ENCODE peak calls at places on chromosomes 1 and 21, in eight cellular contexts. One of them, this sample, is unnamed.

GRCh38 chr1:6041432-6042062 is 4.1 kb upstream of the KCNAB2 start:
- DNase-seq in prostate gland: no peak
- DNase-seq in SK-N-SH: peak; percentile 83
- DNase-seq in psoas muscle: peak; percentile 39
- DNase-seq in BE2C: peak; percentile 72
- DNase-seq in uterus: peak; percentile 25
- DNase-seq in suprapubic skin: no peak
- DNase-seq in bronchial epithelial cell: no peak
- DNase-seq in this sample: no peak

GRCh38 chr1:186980400-186980799 is 151.7 kb downstream of the PLA2G4A start:
- DNase-seq in prostate gland: no peak
- DNase-seq in SK-N-SH: no peak
- DNase-seq in psoas muscle: no peak
- DNase-seq in BE2C: no peak
- DNase-seq in uterus: no peak
- DNase-seq in suprapubic skin: no peak
- DNase-seq in bronchial epithelial cell: no peak
- DNase-seq in this sample: no peak

GRCh38 chr1:108082741-108083562 is 117.2 kb downstream of the SLC25A24 start:
- DNase-seq in prostate gland: no peak
- DNase-seq in SK-N-SH: no peak
- DNase-seq in psoas muscle: no peak
- DNase-seq in BE2C: no peak
- DNase-seq in uterus: no peak
- DNase-seq in suprapubic skin: no peak
- DNase-seq in bronchial epithelial cell: peak; percentile 31
- DNase-seq in this sample: no peak

GRCh38 chr1:31628931-31629582 is 11.6 kb downstream of the HCRTR1 start:
- DNase-seq in prostate gland: no peak
- DNase-seq in SK-N-SH: peak; percentile 60
- DNase-seq in psoas muscle: no peak
- DNase-seq in BE2C: peak; percentile 39
- DNase-seq in uterus: no peak
- DNase-seq in suprapubic skin: no peak
- DNase-seq in bronchial epithelial cell: no peak
- DNase-seq in this sample: no peak

GRCh38 chr1:102902045-102902444 is 206.3 kb downstream of the COL11A1 start:
- DNase-seq in prostate gland: no peak
- DNase-seq in SK-N-SH: no peak
- DNase-seq in psoas muscle: no peak
- DNase-seq in BE2C: no peak
- DNase-seq in uterus: no peak
- DNase-seq in suprapubic skin: no peak
- DNase-seq in bronchial epithelial cell: peak; percentile 29
- DNase-seq in this sample: no peak

GRCh38 chr1:83850849-83851248 is 148.1 kb downstream of the TTLL7 start:
- DNase-seq in prostate gland: no peak
- DNase-seq in SK-N-SH: no peak
- DNase-seq in psoas muscle: no peak
- DNase-seq in BE2C: no peak
- DNase-seq in uterus: no peak
- DNase-seq in suprapubic skin: no peak
- DNase-seq in bronchial epithelial cell: no peak
- DNase-seq in this sample: no peak

GRCh38 chr1:81760487-81761097 is 40.1 kb upstream of the ADGRL2 start:
- DNase-seq in prostate gland: no peak
- DNase-seq in SK-N-SH: peak; percentile 5
- DNase-seq in psoas muscle: no peak
- DNase-seq in BE2C: no peak
- DNase-seq in uterus: no peak
- DNase-seq in suprapubic skin: no peak
- DNase-seq in bronchial epithelial cell: peak; percentile 41
- DNase-seq in this sample: no peak

GRCh38 chr1:164823486-164824279 is 264.7 kb downstream of the PBX1 start:
- DNase-seq in prostate gland: peak; percentile 32
- DNase-seq in SK-N-SH: no peak
- DNase-seq in psoas muscle: no peak
- DNase-seq in BE2C: no peak
- DNase-seq in uterus: peak; percentile 71
- DNase-seq in suprapubic skin: no peak
- DNase-seq in bronchial epithelial cell: no peak
- DNase-seq in this sample: no peak

GRCh38 chr1:116855788-116856187 is 53.9 kb upstream of the PTGFRN start:
- DNase-seq in prostate gland: no peak
- DNase-seq in SK-N-SH: peak; percentile 75
- DNase-seq in psoas muscle: no peak
- DNase-seq in BE2C: peak; percentile 53
- DNase-seq in uterus: no peak
- DNase-seq in suprapubic skin: no peak
- DNase-seq in bronchial epithelial cell: no peak
- DNase-seq in this sample: no peak

GRCh38 chr1:160030657-160031367 is 978 bp downstream of the PIGM start:
- DNase-seq in prostate gland: peak; percentile 21
- DNase-seq in SK-N-SH: peak; percentile 37
- DNase-seq in psoas muscle: no peak
- DNase-seq in BE2C: no peak
- DNase-seq in uterus: no peak
- DNase-seq in suprapubic skin: no peak
- DNase-seq in bronchial epithelial cell: peak; percentile 38
- DNase-seq in this sample: peak; percentile 26

GRCh38 chr1:205258313-205259176 is 30.8 kb downstream of the TMCC2 start:
- DNase-seq in prostate gland: no peak
- DNase-seq in SK-N-SH: no peak
- DNase-seq in psoas muscle: peak; percentile 48
- DNase-seq in BE2C: peak; percentile 65
- DNase-seq in uterus: no peak
- DNase-seq in suprapubic skin: no peak
- DNase-seq in bronchial epithelial cell: peak; percentile 95
- DNase-seq in this sample: no peak

GRCh38 chr1:109769335-109770078 is 5.8 kb upstream of the EPS8L3 start:
- DNase-seq in prostate gland: no peak
- DNase-seq in SK-N-SH: no peak
- DNase-seq in psoas muscle: no peak
- DNase-seq in BE2C: no peak
- DNase-seq in uterus: peak; percentile 5
- DNase-seq in suprapubic skin: peak; percentile 49
- DNase-seq in bronchial epithelial cell: peak; percentile 73
- DNase-seq in this sample: no peak

GRCh38 chr1:38958967-38959366 is 17.3 kb upstream of the RHBDL2 start:
- DNase-seq in prostate gland: no peak
- DNase-seq in SK-N-SH: no peak
- DNase-seq in psoas muscle: no peak
- DNase-seq in BE2C: no peak
- DNase-seq in uterus: no peak
- DNase-seq in suprapubic skin: no peak
- DNase-seq in bronchial epithelial cell: peak; percentile 88
- DNase-seq in this sample: no peak

GRCh38 chr1:183652547-183653467 is at the start of gene APOBEC4:
- DNase-seq in prostate gland: no peak
- DNase-seq in SK-N-SH: no peak
- DNase-seq in psoas muscle: no peak
- DNase-seq in BE2C: no peak
- DNase-seq in uterus: no peak
- DNase-seq in suprapubic skin: no peak
- DNase-seq in bronchial epithelial cell: peak; percentile 22
- DNase-seq in this sample: no peak

GRCh38 chr1:112673589-112674439 is 645 bp upstream of the MOV10 start:
- DNase-seq in prostate gland: peak; percentile 25
- DNase-seq in SK-N-SH: peak; percentile 47
- DNase-seq in psoas muscle: no peak
- DNase-seq in BE2C: peak; percentile 34
- DNase-seq in uterus: no peak
- DNase-seq in suprapubic skin: no peak
- DNase-seq in bronchial epithelial cell: peak; percentile 60
- DNase-seq in this sample: peak; percentile 59

GRCh38 chr1:200367841-200368534 is 41.8 kb downstream of the ZNF281 start:
- DNase-seq in prostate gland: no peak
- DNase-seq in SK-N-SH: no peak
- DNase-seq in psoas muscle: no peak
- DNase-seq in BE2C: no peak
- DNase-seq in uterus: no peak
- DNase-seq in suprapubic skin: no peak
- DNase-seq in bronchial epithelial cell: no peak
- DNase-seq in this sample: no peak

GRCh38 chr1:152189657-152190442 is 30.8 kb upstream of the RPTN start:
- DNase-seq in prostate gland: peak; percentile 66
- DNase-seq in SK-N-SH: peak; percentile 52
- DNase-seq in psoas muscle: peak; percentile 44
- DNase-seq in BE2C: peak; percentile 60
- DNase-seq in uterus: peak; percentile 25
- DNase-seq in suprapubic skin: no peak
- DNase-seq in bronchial epithelial cell: peak; percentile 74
- DNase-seq in this sample: peak; percentile 55

GRCh38 chr1:95018602-95019369 is 54.0 kb downstream of the ALG14 start:
- DNase-seq in prostate gland: no peak
- DNase-seq in SK-N-SH: no peak
- DNase-seq in psoas muscle: no peak
- DNase-seq in BE2C: no peak
- DNase-seq in uterus: no peak
- DNase-seq in suprapubic skin: no peak
- DNase-seq in bronchial epithelial cell: peak; percentile 80
- DNase-seq in this sample: peak; percentile 50

GRCh38 chr21:38669186-38669585 is 136.5 kb upstream of the ETS2 start:
- DNase-seq in prostate gland: no peak
- DNase-seq in SK-N-SH: peak; percentile 42
- DNase-seq in psoas muscle: no peak
- DNase-seq in BE2C: no peak
- DNase-seq in uterus: no peak
- DNase-seq in suprapubic skin: no peak
- DNase-seq in bronchial epithelial cell: peak; percentile 52
- DNase-seq in this sample: no peak

GRCh38 chr1:247357062-247357780 is 25.6 kb upstream of the ZNF496 start:
- DNase-seq in prostate gland: no peak
- DNase-seq in SK-N-SH: no peak
- DNase-seq in psoas muscle: no peak
- DNase-seq in BE2C: no peak
- DNase-seq in uterus: no peak
- DNase-seq in suprapubic skin: no peak
- DNase-seq in bronchial epithelial cell: no peak
- DNase-seq in this sample: no peak

DNA sequence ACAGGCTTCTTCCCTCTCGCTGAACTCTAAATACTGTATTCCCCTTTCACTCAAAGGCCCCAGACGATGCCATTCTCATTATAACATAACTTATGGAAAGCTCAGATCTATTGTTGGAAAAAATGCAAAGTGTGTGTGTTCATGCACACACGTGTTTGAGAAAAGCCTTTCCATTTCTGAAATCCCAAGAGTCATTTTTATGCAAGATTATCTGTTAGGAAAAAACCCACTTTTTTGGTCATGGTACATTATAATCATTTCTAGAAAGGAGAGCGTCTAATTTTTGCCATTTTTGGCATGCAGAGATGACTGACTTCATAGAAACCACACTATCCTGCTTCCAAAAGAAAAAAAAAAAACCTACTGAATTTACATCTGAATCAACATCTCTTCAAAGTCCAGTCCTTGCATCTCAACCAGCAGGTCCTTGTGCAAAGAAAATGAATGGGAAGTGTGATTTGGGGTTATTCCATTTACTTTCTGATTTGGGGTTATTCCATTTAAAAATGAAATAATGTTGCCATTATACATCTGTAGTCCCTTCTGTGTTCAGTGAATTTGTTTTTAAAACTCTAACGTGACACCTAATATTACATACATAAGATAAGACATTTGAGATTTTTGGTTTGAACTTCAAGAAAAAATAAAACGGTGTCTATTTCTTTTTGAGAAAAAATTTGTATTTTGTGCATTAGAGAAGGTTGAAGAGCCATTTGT is 150.3 kb downstream of the DHRS3 start:
- DNase-seq in prostate gland: no peak
- DNase-seq in SK-N-SH: no peak
- DNase-seq in psoas muscle: no peak
- DNase-seq in BE2C: no peak
- DNase-seq in uterus: no peak
- DNase-seq in suprapubic skin: no peak
- DNase-seq in bronchial epithelial cell: no peak
- DNase-seq in this sample: no peak
- TF ChIP-seq CTCF in prostate gland: no peak
- TF ChIP-seq CTCF in SK-N-SH: no peak
- TF ChIP-seq CTCF in psoas muscle: no peak
- TF ChIP-seq CTCF in BE2C: no peak
- TF ChIP-seq CTCF in uterus: no peak
- TF ChIP-seq CTCF in suprapubic skin: no peak
- TF ChIP-seq CTCF in bronchial epithelial cell: no peak
- TF ChIP-seq CTCF in this sample: no peak

GRCh38 chr21:16280731-16281130 is 550.9 kb downstream of the USP25 start:
- DNase-seq in prostate gland: no peak
- DNase-seq in SK-N-SH: no peak
- DNase-seq in psoas muscle: no peak
- DNase-seq in BE2C: no peak
- DNase-seq in uterus: no peak
- DNase-seq in suprapubic skin: no peak
- DNase-seq in bronchial epithelial cell: no peak
- DNase-seq in this sample: no peak
- H3K4me3 ChIP-seq in prostate gland: no peak overlapping the region
- H3K4me3 ChIP-seq in SK-N-SH: no peak overlapping the region
- H3K4me3 ChIP-seq in psoas muscle: peak overlapping the region; percentile 61
- H3K4me3 ChIP-seq in BE2C: no peak overlapping the region
- H3K4me3 ChIP-seq in uterus: peak overlapping the region; percentile 20
- H3K4me3 ChIP-seq in suprapubic skin: peak overlapping the region; percentile 38
- H3K4me3 ChIP-seq in bronchial epithelial cell: no peak overlapping the region
- H3K4me3 ChIP-seq in this sample: no peak overlapping the region

DNA sequence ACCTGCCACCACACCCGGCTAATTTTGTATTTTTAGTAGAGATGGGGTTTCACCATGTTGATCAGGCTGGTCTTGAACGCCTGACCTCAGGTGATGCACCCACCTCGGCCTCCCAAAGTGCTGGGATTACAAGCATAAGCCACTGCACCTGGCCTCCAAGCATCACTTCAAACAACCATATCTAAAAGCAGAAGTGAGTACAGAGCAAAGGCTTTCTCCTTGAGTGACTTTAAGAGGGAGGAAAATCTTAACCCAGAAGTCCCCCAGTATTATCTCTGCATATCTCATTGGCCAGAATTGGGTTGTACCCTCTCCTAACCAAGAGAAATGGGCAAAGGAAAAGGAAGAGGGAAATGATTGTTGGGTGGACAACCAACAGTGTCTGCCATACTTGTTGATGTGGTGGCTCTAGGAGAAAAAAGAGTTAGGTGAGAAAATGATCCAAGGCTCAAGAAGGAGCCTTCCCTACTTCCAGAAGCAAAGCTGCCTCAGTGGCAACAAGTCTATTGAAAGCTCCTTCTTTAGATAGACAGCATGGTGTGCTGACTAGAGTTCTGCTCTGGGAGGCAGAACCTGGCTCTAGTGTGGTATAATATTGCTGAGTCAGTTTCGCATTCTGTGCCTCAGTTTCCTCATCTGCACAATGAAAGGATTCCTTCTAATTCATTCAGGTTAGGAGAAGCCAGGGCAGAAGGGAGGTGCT is 16.8 kb upstream of the FOXE3 start:
- DNase-seq in prostate gland: no peak
- DNase-seq in SK-N-SH: no peak
- DNase-seq in psoas muscle: no peak
- DNase-seq in BE2C: no peak
- DNase-seq in uterus: no peak
- DNase-seq in suprapubic skin: no peak
- DNase-seq in bronchial epithelial cell: no peak
- DNase-seq in this sample: no peak
- H3K27me3 ChIP-seq in prostate gland: no peaks in the 10 kb centered on the region
- H3K27me3 ChIP-seq in SK-N-SH: no peaks in the 10 kb centered on the region
- H3K27me3 ChIP-seq in psoas muscle: peaks cover 53% of the 10 kb centered on the region
- H3K27me3 ChIP-seq in BE2C: no peaks in the 10 kb centered on the region
- H3K27me3 ChIP-seq in uterus: no peaks in the 10 kb centered on the region
- H3K27me3 ChIP-seq in suprapubic skin: peaks cover 4% of the 10 kb centered on the region
- H3K27me3 ChIP-seq in bronchial epithelial cell: no peaks in the 10 kb centered on the region
- H3K27me3 ChIP-seq in this sample: no peaks in the 10 kb centered on the region

GRCh38 chr21:42073140-42074099 is 2.3 kb downstream of the UMODL1 start:
- DNase-seq in prostate gland: no peak
- DNase-seq in SK-N-SH: no peak
- DNase-seq in psoas muscle: no peak
- DNase-seq in BE2C: no peak
- DNase-seq in uterus: no peak
- DNase-seq in suprapubic skin: no peak
- DNase-seq in bronchial epithelial cell: peak; percentile 10
- DNase-seq in this sample: no peak
- TF ChIP-seq CTCF in prostate gland: no peak
- TF ChIP-seq CTCF in SK-N-SH: no peak
- TF ChIP-seq CTCF in psoas muscle: no peak
- TF ChIP-seq CTCF in BE2C: no peak
- TF ChIP-seq CTCF in uterus: no peak
- TF ChIP-seq CTCF in suprapubic skin: no peak
- TF ChIP-seq CTCF in bronchial epithelial cell: no peak
- TF ChIP-seq CTCF in this sample: no peak

This sample was measured in body of pancreas.